ENCODE peak calls at places on chromosomes 16 and 17, in ten cellular contexts. H, A, T, Y, L, S, Z, B, P and C are unnamed samples.

GRCh38 chr16:56871172-56871593 is 6.2 kb downstream of the SLC12A3 start:
- DNase-seq in B (peak), A (no peak), Y (no peak), P (no peak), T (no peak), H (no peak), S (peak), L (no peak), Z (peak), C (no peak)

GRCh38 chr17:17837966-17838962 is 1.5 kb upstream of the SREBF1 start:
- DNase-seq in B (no peak), S (peak), H (no peak), A (peak), Y (no peak), P (no peak), T (no peak), Z (peak), L (peak), C (no peak)

GRCh38 chr16:75080205-75081029 is 36.2 kb downstream of the LDHD start:
- DNase-seq in B (no peak), L (no peak), P (no peak), A (no peak), Y (no peak), S (peak), Z (no peak), T (no peak), H (no peak), C (no peak)

GRCh38 chr17:28457890-28458289 is 15.6 kb upstream of the SLC13A2 start:
- DNase-seq in A (no peak), S (no peak), Z (no peak), T (no peak), Y (no peak), H (no peak), L (no peak), B (no peak), P (no peak), C (no peak)

GRCh38 chr17:50218771-50219315 is 17.4 kb upstream of the COL1A1 start:
- DNase-seq in A (no peak), H (no peak), Y (no peak), Z (no peak), B (no peak), T (no peak), S (peak), L (no peak), P (no peak), C (no peak)

GRCh38 chr17:42456223-42457106 is 2.2 kb upstream of the ATP6V0A1 start:
- DNase-seq in A (no peak), L (peak), S (peak), Z (no peak), P (no peak), H (no peak), T (no peak), Y (no peak), B (no peak), C (no peak)

GRCh38 chr16:642189-643049 is 791 bp downstream of the MCRIP2 start:
- DNase-seq in B (peak), S (no peak), T (no peak), A (peak), L (no peak), Z (peak), P (no peak), Y (no peak), H (no peak), C (no peak)

GRCh38 chr17:64212122-64212521 is 50.9 kb downstream of the TEX2 start:
- DNase-seq in T (no peak), H (no peak), P (no peak), B (no peak), S (peak), Z (no peak), L (no peak), A (no peak), Y (no peak), C (no peak)

GRCh38 chr16:66357523-66357928 is 9.0 kb upstream of the CDH5 start:
- DNase-seq in Y (no peak), L (peak), S (peak), P (peak), B (peak), Z (peak), H (peak), A (peak), T (peak), C (no peak)

GRCh38 chr17:17569691-17570090 is 21.8 kb downstream of the PEMT start:
- DNase-seq in T (no peak), B (no peak), Z (no peak), H (no peak), P (no peak), A (no peak), S (no peak), Y (no peak), L (no peak), C (no peak)

GRCh38 chr16:13923703-13924298 is 3.8 kb downstream of the ERCC4 start:
- DNase-seq in S (peak), Y (no peak), P (peak), Z (no peak), A (no peak), T (no peak), L (no peak), B (peak), H (no peak), C (no peak)

GRCh38 chr17:12395733-12396354 is 269.8 kb upstream of the MYOCD start:
- DNase-seq in A (no peak), P (no peak), H (no peak), T (no peak), L (peak), Z (peak), Y (no peak), S (peak), B (no peak), C (no peak)

GRCh38 chr17:75349589-75349988 is 55.9 kb downstream of the GRB2 start:
- DNase-seq in B (no peak), A (no peak), P (no peak), Z (no peak), L (no peak), H (no peak), Y (no peak), T (no peak), S (no peak), C (no peak)

GRCh38 chr17:50219345-50219744 is 17.9 kb upstream of the COL1A1 start:
- DNase-seq in Z (no peak), B (no peak), P (no peak), Y (no peak), A (no peak), T (no peak), L (no peak), S (peak), H (no peak), C (no peak)

GRCh38 chr17:5522476-5522875 is 36.1 kb downstream of the MIS12 start:
- DNase-seq in Z (no peak), Y (no peak), T (no peak), P (no peak), B (no peak), L (no peak), A (no peak), H (no peak), S (no peak), C (no peak)

GRCh38 chr17:74116087-74116717 is 87.3 kb upstream of the RPL38 start:
- DNase-seq in T (no peak), S (no peak), Z (no peak), B (no peak), A (no peak), Y (no peak), P (no peak), H (no peak), L (no peak), C (no peak)

GRCh38 chr16:13999895-14000425 is 71.2 kb upstream of the MRTFB start:
- DNase-seq in B (no peak), L (no peak), Y (no peak), A (peak), T (no peak), Z (no peak), H (no peak), S (no peak), P (no peak), C (no peak)

GRCh38 chr16:89297870-89298545 is 80.5 kb downstream of the ZNF778 start:
- DNase-seq in P (no peak), Z (no peak), L (no peak), S (no peak), Y (no peak), A (no peak), T (no peak), B (no peak), H (no peak), C (no peak)

GRCh38 chr17:83199500-83200201 is 120.2 kb downstream of the METRNL start:
- DNase-seq in Z (peak), Y (no peak), S (no peak), B (peak), H (peak), T (no peak), P (no peak), A (no peak), L (no peak), C (no peak)

GRCh38 chr16:57578521-57579360 is 36.3 kb downstream of the ADGRG5 start:
- DNase-seq in S (no peak), T (no peak), H (no peak), Y (no peak), P (no peak), Z (no peak), B (no peak), A (no peak), L (no peak), C (no peak)

GRCh38 chr17:55158439-55158838 is 106.3 kb upstream of the HLF start:
- DNase-seq in H (no peak), L (no peak), Y (no peak), B (no peak), P (no peak), S (peak), Z (no peak), T (no peak), A (no peak), C (no peak)

GRCh38 chr16:78706637-78707036 is 607.2 kb downstream of the WWOX start:
- DNase-seq in T (no peak), S (no peak), P (no peak), L (no peak), H (no peak), Y (no peak), Z (no peak), A (no peak), B (no peak), C (no peak)

GRCh38 chr17:78828470-78829185 is 12.0 kb downstream of the USP36 start:
- DNase-seq in B (no peak), S (peak), Y (no peak), Z (no peak), A (no peak), H (no peak), P (no peak), T (no peak), L (no peak), C (no peak)